ENCODE peak calls at places on chromosomes 11 and 22, in nine cellular contexts. Q is dorsolateral prefrontal cortex, D is mammary epithelial cell, P is OCI-LY7, E is kidney, R is cardiac muscle cell, H is BE2C, J is testis, C is bronchial epithelial cell. X is an unnamed sample.

GRCh38 chr11:76612226-76612625 is 58.3 kb downstream of the LRRC32 start:
- DNase-seq in J (no peak), P (no peak), Q (no peak), C (no peak), R (no peak), E (no peak), D (no peak), H (no peak), X (no peak)

GRCh38 chr22:41925783-41926460 is 684 bp downstream of the TNFRSF13C start:
- DNase-seq in J (peak), P (peak), H (peak), D (no peak), R (peak), E (no peak), Q (no peak), C (no peak), X (no peak)

GRCh38 chr22:32100711-32101110 is 57.6 kb downstream of the SLC5A1 start:
- DNase-seq in C (no peak), P (no peak), R (no peak), H (no peak), Q (no peak), E (no peak), D (peak), J (no peak), X (no peak)

GRCh38 chr11:32331098-32331497 is 104.2 kb downstream of the WT1 start:
- DNase-seq in C (no peak), J (peak), E (no peak), H (no peak), P (no peak), D (no peak), Q (no peak), R (peak), X (no peak)

GRCh38 chr11:45599161-45599943 is 66.1 kb downstream of the CHST1 start:
- DNase-seq in P (no peak), E (no peak), Q (no peak), J (no peak), H (no peak), C (no peak), R (no peak), D (no peak), X (no peak)

GRCh38 chr11:101346591-101346990 is 217.0 kb upstream of the PGR start:
- DNase-seq in J (no peak), H (no peak), E (no peak), R (peak), C (peak), P (no peak), Q (no peak), D (peak), X (no peak)

GRCh38 chr11:111299111-111300026 is 1.0 kb downstream of the POU2AF3 start:
- DNase-seq in P (no peak), Q (peak), R (peak), E (peak), H (no peak), C (no peak), D (peak), J (peak), X (no peak)

GRCh38 chr11:62125316-62125715 is 1.5 kb downstream of the INCENP start:
- DNase-seq in J (no peak), D (peak), Q (no peak), H (no peak), E (no peak), C (peak), R (no peak), P (peak), X (no peak)

GRCh38 chr11:129998107-129998506 is 4.5 kb downstream of the PRDM10 start:
- DNase-seq in Q (no peak), E (no peak), P (no peak), C (no peak), D (no peak), H (no peak), R (no peak), J (no peak), X (no peak)

GRCh38 chr11:68968306-68969255 is 12.2 kb downstream of the MRGPRD start:
- DNase-seq in J (no peak), E (peak), D (no peak), R (no peak), P (no peak), H (no peak), Q (no peak), C (no peak), X (no peak)

GRCh38 chr11:104410336-104410735 is 246.4 kb upstream of the PDGFD start:
- DNase-seq in D (no peak), Q (no peak), R (peak), E (no peak), J (no peak), P (no peak), H (no peak), C (no peak), X (no peak)

GRCh38 chr11:130159657-130160459 is at the start of gene ST14:
- DNase-seq in Q (no peak), J (no peak), C (peak), R (no peak), D (peak), P (peak), H (no peak), E (peak), X (no peak)

GRCh38 chr11:72227316-72228228 is 3.0 kb downstream of the INPPL1 start:
- DNase-seq in E (peak), P (no peak), Q (no peak), D (peak), J (peak), C (no peak), H (no peak), R (no peak), X (no peak)

GRCh38 chr11:208177-208916 is 839 bp downstream of the RIC8A start:
- DNase-seq in D (peak), J (peak), C (peak), P (peak), Q (peak), H (peak), R (peak), E (peak), X (no peak)

GRCh38 chr11:60971520-60971919 is at the start of gene CD6:
- DNase-seq in E (no peak), Q (no peak), P (no peak), H (no peak), J (no peak), C (no peak), D (no peak), R (no peak), X (no peak)

GRCh38 chr11:36186340-36186739 is 102.9 kb downstream of the COMMD9 start:
- DNase-seq in P (no peak), R (peak), H (no peak), J (no peak), Q (no peak), D (peak), C (peak), E (no peak), X (no peak)

GRCh38 chr11:128328955-128329551 is 258.3 kb downstream of the ETS1 start:
- DNase-seq in P (no peak), J (no peak), C (no peak), D (no peak), R (peak), Q (no peak), H (no peak), E (peak), X (no peak)

GRCh38 chr22:40202225-40202944 is 24.7 kb downstream of the TNRC6B start:
- DNase-seq in D (no peak), C (no peak), J (no peak), R (no peak), E (no peak), P (no peak), H (no peak), Q (no peak), X (no peak)

GRCh38 chr11:88174627-88175003 is 628 bp downstream of the RAB38 start:
- DNase-seq in P (peak), J (peak), R (peak), E (peak), H (peak), C (peak), Q (peak), D (peak), X (no peak)

GRCh38 chr11:6249822-6250555 is 9.6 kb upstream of the CCKBR start:
- DNase-seq in C (peak), J (peak), H (peak), E (no peak), R (peak), Q (peak), D (peak), P (no peak), X (peak)

GRCh38 chr11:20707876-20708275 is 38.5 kb downstream of the NELL1 start:
- DNase-seq in D (no peak), E (no peak), C (no peak), Q (no peak), P (no peak), J (no peak), H (no peak), R (no peak), X (no peak)

GRCh38 chr11:20715464-20715863 is 46.1 kb downstream of the NELL1 start:
- DNase-seq in H (no peak), D (no peak), E (no peak), J (no peak), R (no peak), P (no peak), Q (no peak), C (no peak), X (no peak)

DNA sequence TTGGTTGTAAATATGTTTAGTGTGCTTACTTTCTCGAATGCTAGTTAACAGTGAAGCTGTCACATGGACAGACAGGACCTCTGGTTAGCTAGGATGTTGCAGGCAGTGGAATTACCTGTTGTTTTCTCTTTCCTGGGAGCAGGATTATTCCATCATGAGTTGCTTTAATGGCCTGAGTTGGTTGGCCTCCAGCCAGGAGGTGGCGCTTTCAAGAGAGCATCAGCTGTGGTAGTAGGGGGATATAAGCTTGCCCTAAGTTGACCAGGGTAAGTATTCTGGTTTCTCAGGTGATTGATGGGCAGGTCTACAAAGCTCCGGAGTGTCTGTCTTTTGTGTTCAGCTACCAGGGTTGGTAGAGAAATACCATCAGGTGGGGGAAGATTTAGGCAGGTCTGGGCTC is 43.5 kb downstream of the NELL1 start:
- DNase-seq in P (no peak), D (no peak), C (no peak), R (no peak), Q (no peak), J (no peak), H (no peak), E (no peak), X (no peak)
- TF ChIP-seq CTCF in P (peak), D (no peak), C (no peak), R (no peak), Q (no peak), J (no peak), H (no peak), E (no peak), X (no peak)

GRCh38 chr11:11163256-11163655 is 189.8 kb downstream of the CSNK2A3 start:
- DNase-seq in E (no peak), R (peak), Q (no peak), J (no peak), D (no peak), C (no peak), P (peak), H (peak), X (no peak)
- TF ChIP-seq CTCF in E (peak), R (peak), Q (no peak), J (peak), D (no peak), C (no peak), P (no peak), H (peak), X (peak)

DNA sequence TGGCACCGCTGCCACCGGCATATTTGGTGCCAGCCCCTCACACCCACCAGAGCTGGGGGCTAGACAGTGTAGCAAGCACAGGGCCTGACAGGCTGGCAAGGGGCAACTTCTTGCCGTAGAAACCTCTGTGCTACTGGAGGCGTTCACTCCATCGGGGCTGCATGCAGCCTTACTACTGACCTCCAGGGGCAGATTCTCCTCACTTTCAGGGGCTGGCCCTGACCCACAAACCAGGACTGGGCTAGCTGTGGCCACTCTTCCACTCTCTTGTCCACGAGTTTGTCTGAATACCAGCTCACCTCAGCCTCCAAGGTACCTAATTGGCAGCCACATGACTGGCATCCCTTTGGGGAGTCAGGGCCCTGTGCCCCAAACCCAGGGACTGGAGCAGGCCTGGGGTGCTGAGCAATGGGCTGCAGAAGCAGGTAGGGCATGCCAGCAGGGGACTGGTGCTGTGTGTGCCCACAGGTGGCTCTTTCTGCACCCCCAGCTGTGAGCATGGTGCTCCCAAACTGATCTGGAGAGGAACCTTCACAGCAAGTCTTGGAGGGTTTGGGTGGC is 2.1 kb upstream of the LMO1 start:
- DNase-seq in C (no peak), P (no peak), J (no peak), H (no peak), D (no peak), R (peak), Q (no peak), E (peak), X (no peak)
- TF ChIP-seq CTCF in C (peak), P (no peak), J (no peak), H (peak), D (peak), R (peak), Q (no peak), E (no peak), X (no peak)

GRCh38 chr11:65888163-65888814 is at the start of gene FIBP:
- DNase-seq in E (peak), J (peak), Q (peak), R (peak), H (peak), D (peak), C (peak), P (peak), X (peak)

GRCh38 chr11:65891180-65892136 is 985 bp downstream of the CCDC85B start:
- DNase-seq in J (peak), R (peak), Q (no peak), C (no peak), H (peak), E (peak), P (peak), D (no peak), X (no peak)

GRCh38 chr11:65887723-65888162 is 528 bp downstream of the FIBP start:
- DNase-seq in J (no peak), E (no peak), H (no peak), P (no peak), D (peak), Q (no peak), C (peak), R (no peak), X (peak)

GRCh38 chr11:65892661-65893317 is 2.3 kb downstream of the CCDC85B start:
- DNase-seq in R (no peak), J (no peak), D (no peak), C (no peak), H (no peak), P (no peak), Q (no peak), E (peak), X (no peak)

GRCh38 chr11:65890324-65891179 is at the start of gene CCDC85B:
- DNase-seq in C (peak), J (peak), P (peak), E (peak), D (peak), H (peak), R (peak), Q (peak), X (peak)
- TF ChIP-seq CTCF in C (peak), J (peak), P (peak), E (no peak), D (no peak), H (peak), R (peak), Q (no peak), X (no peak)

DNA sequence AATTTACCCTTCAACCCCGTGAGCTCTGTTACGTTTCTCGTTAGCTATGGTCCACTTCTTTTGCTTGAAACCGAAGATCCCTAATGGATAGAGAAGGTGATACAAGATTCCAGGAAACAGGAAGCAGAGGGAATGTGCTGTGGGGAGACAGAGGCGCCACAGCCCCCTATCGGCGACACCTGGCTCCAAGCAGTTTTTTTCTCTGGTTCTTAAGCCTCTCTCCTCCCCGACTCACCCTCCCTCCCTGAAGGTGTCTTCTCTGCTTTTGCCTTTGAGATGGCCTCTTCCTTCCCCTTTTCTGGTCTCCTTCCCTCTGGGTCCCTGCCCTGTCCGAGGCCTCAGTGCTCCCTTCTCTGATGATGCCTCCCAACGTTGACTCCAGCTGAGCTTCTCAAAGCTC is 14.2 kb upstream of the APOBEC3A start:
- DNase-seq in J (no peak), D (no peak), R (no peak), Q (no peak), H (no peak), P (no peak), C (no peak), E (peak), X (no peak)
- TF ChIP-seq CTCF in J (no peak), D (no peak), R (peak), Q (no peak), H (no peak), P (no peak), C (no peak), E (no peak), X (no peak)

DNA sequence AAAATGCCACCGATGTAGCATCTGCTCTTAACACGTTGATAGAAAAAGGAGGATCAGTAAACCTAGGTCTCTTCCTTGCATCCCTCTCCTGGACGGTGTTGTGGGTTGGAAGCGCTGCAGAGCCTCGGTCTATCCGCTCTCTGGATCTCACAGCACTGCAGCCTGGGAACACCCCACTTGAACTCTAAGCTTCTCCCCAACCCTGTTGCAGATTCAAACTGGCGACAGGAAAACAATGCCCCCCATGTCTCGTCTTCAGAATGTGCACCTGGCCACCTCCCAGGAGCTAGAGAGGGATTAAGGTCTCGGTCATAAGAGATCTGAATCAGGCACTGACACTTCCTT is 458 bp downstream of the TMEM218 start:
- DNase-seq in D (no peak), P (peak), C (peak), R (no peak), H (no peak), Q (no peak), E (no peak), J (peak), X (no peak)
- TF ChIP-seq CTCF in D (no peak), P (no peak), C (no peak), R (no peak), H (no peak), Q (no peak), E (no peak), J (no peak), X (no peak)